ENCODE peak calls at places on chromosomes 3 and 15, in four cellular contexts. Q, K, H and C are unnamed samples.

GRCh38 chr3:78888650-78889049 is 879.1 kb downstream of the ROBO1 start:
- DNase-seq in K (no peak), H (no peak), Q (no peak), C (no peak)

GRCh38 chr3:105842943-105843342 is 25.9 kb downstream of the CBLB start:
- DNase-seq in K (no peak), Q (no peak), H (no peak), C (no peak)

GRCh38 chr3:186523434-186523833 is 20.7 kb downstream of the CRYGS start:
- DNase-seq in H (no peak), Q (no peak), K (no peak), C (no peak)

GRCh38 chr3:129940086-129940485 is 34.4 kb upstream of the TRH start:
- DNase-seq in H (no peak), Q (no peak), K (no peak), C (no peak)

GRCh38 chr15:68183886-68184285 is 21.2 kb downstream of the CALML4 start:
- DNase-seq in H (no peak), Q (no peak), K (no peak), C (no peak)

GRCh38 chr3:59559721-59560514 is 510.1 kb upstream of the CFAP20DC start:
- DNase-seq in K (no peak), H (no peak), Q (no peak), C (no peak)

GRCh38 chr3:108017587-108017986 is 73.2 kb downstream of the CD47 start:
- DNase-seq in H (no peak), Q (no peak), K (no peak), C (no peak)

GRCh38 chr15:99249270-99249817 is at the start of gene TTC23:
- DNase-seq in Q (no peak), H (no peak), K (peak; percentile 31), C (no peak)

GRCh38 chr15:65424683-65425082 is 1.9 kb upstream of the IGDCC4 start:
- DNase-seq in H (no peak), Q (no peak), K (no peak), C (no peak)

GRCh38 chr3:176562381-176562780 is 634.9 kb downstream of the TBL1XR1 start:
- DNase-seq in K (no peak), Q (no peak), H (no peak), C (no peak)

GRCh38 chr15:32844118-32844711 is 126.4 kb downstream of the GREM1 start:
- DNase-seq in H (no peak), K (no peak), Q (no peak), C (no peak)

GRCh38 chr3:135975536-135975935 is 10.0 kb downstream of the PPP2R3A start:
- DNase-seq in H (no peak), Q (no peak), K (no peak), C (no peak)

GRCh38 chr3:120177907-120178306 is 83.7 kb upstream of the GSK3B start:
- DNase-seq in Q (no peak), H (no peak), K (no peak), C (no peak)

GRCh38 chr3:2872884-2873283 is 237.3 kb downstream of the IL5RA start:
- DNase-seq in H (no peak), K (no peak), Q (no peak), C (no peak)

GRCh38 chr3:10419637-10420232 is 85.7 kb downstream of the ATP2B2 start:
- DNase-seq in K (no peak), H (no peak), Q (peak; percentile 53), C (no peak)

GRCh38 chr3:159236306-159236705 is 434.5 kb downstream of the MFSD1 start:
- DNase-seq in H (no peak), K (no peak), Q (no peak), C (no peak)

GRCh38 chr15:38690737-38691332 is 126.2 kb upstream of the RASGRP1 start:
- DNase-seq in H (peak; percentile 36), K (peak; percentile 46), Q (peak; percentile 83), C (peak; percentile 76)

GRCh38 chr15:68415061-68415460 is 16.9 kb downstream of the ITGA11 start:
- DNase-seq in H (no peak), Q (peak; percentile 2), K (no peak), C (no peak)

GRCh38 chr15:62250978-62251377 is 85.9 kb upstream of the C2CD4B start:
- DNase-seq in K (no peak), H (peak; percentile 50), Q (no peak), C (no peak)

GRCh38 chr3:11717768-11718581 is 74.3 kb upstream of the VGLL4 start:
- DNase-seq in K (no peak), Q (no peak), H (no peak), C (no peak)

GRCh38 chr3:137294139-137294538 is 336.4 kb downstream of the IL20RB start:
- DNase-seq in Q (no peak), K (no peak), H (no peak), C (no peak)

GRCh38 chr3:1439395-1439794 is 346.6 kb downstream of the CNTN6 start:
- DNase-seq in K (peak; percentile 4), Q (no peak), H (no peak), C (peak; percentile 34)

GRCh38 chr3:120855665-120856437 is 52.2 kb upstream of the STXBP5L start:
- DNase-seq in H (peak; percentile 28), K (no peak), Q (no peak), C (no peak)

GRCh38 chr3:138874555-138874898 is 39.8 kb upstream of the PIK3CB start:
- DNase-seq in Q (no peak), K (no peak), H (no peak), C (no peak)

GRCh38 chr15:88247914-88248313 is 8.6 kb downstream of the NTRK3 start:
- DNase-seq in Q (no peak), K (no peak), H (peak; percentile 48), C (no peak)

GRCh38 chr3:150428562-150428961 is 20.5 kb downstream of the TSC22D2 start:
- DNase-seq in H (no peak), Q (no peak), K (no peak), C (no peak)

GRCh38 chr3:190807719-190808375 is 54.6 kb downstream of the GMNC start:
- DNase-seq in Q (no peak), H (peak; percentile 93), K (peak; percentile 84), C (no peak)

DNA sequence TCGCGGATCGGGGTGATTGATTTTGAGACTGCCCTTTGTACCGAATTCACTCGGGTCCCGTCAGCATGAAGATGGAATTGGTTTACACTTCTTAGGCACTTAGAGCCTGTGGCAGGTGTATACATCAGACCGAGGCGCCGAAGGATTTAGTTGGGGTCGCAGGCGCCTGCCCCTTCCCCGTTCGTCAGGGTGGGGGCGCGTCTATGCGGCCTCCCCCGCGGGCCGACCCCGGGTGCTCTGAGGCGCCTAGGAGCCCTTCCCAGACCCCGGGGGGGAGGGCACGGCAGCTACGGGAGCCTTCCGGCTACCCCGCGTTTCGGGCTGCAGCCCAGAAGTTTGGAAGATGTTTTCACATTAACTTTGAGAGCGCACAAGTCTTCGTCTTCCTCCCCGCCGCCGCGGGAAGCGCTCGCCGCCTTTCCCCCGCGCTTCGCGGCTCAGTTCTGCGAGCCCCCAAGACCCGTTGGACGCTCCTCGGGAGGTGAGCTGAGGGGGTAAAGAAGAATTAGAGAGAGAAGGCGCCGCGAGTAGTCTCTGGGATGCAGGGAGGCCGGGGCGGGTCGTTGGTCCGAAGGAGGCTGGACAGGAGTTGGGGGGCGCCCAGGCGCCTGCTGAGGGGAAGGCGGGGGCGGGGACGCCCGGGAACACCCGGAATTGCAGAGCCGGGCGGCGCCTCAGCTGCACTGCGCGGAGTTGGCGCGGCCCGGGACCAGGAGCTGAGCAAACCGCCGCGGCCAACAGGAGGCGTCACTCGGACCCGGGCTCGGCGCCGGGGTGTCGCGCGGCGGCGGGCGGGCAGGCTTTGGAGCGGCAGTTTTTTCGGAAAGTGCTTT is 737 bp downstream of the TIPARP start:
- DNase-seq in H (peak; percentile 82), K (peak; percentile 47), Q (peak; percentile 44), C (peak; percentile 72)
- TF ChIP-seq CTCF in H (peak; percentile 12), K (no peak), Q (no peak), C (peak; percentile 73)

DNA sequence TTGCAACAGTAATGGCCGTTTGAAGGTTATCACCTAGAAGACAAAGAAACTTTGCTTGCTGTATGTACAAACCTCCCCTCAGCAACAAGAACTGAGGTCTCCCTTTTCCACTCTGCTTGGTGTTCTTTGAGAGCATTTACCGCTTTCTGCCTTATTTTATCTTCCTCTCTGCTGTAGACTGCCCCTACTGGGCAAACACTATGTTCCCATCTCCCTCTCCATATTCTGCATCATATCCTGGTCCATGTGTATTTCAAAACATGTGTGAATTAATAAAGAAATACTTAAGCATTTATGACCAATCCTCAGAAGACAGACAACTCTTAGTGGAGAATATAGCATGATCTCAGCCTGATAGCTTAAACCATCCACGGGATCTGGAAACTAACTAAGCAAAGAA is 64.4 kb downstream of the ATP13A5 start:
- DNase-seq in K (no peak), Q (no peak), H (no peak), C (no peak)
- TF ChIP-seq CTCF in K (no peak), Q (no peak), H (no peak), C (no peak)

DNA sequence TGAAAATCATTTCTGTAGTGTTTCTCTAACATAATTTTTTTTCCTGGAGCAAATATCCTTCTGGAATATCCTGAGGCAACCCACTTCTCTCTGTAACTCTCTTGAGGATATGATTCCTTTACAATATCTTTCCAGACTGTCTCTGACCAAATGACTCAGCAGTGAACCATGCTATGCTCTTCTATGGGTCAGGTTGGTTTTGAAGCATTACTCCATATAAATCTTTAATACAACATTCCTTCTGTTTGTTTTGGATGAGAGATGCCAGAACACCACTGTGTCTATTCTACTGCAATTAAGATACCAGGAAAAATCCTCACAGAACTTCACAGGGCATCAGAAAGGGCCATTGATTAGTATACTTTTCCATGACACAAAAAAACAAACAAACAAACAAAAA is 626.4 kb upstream of the ZNF385D start:
- DNase-seq in H (no peak), K (no peak), Q (no peak), C (no peak)
- TF ChIP-seq CTCF in H (no peak), K (no peak), Q (no peak), C (no peak)

GRCh38 chr15:34719051-34719882 is 35.5 kb downstream of the GJD2 start:
- DNase-seq in Q (no peak), K (no peak), H (no peak), C (no peak)

GRCh38 chr15:34721157-34721801 is 33.5 kb downstream of the GJD2 start:
- DNase-seq in Q (no peak), K (no peak), H (no peak), C (no peak)

GRCh38 chr15:34719883-34720148 is 35.0 kb downstream of the GJD2 start:
- DNase-seq in H (no peak), K (no peak), Q (no peak), C (no peak)

GRCh38 chr15:34724486-34724885 is 30.3 kb downstream of the GJD2 start:
- DNase-seq in H (no peak), K (no peak), Q (no peak), C (no peak)

DNA sequence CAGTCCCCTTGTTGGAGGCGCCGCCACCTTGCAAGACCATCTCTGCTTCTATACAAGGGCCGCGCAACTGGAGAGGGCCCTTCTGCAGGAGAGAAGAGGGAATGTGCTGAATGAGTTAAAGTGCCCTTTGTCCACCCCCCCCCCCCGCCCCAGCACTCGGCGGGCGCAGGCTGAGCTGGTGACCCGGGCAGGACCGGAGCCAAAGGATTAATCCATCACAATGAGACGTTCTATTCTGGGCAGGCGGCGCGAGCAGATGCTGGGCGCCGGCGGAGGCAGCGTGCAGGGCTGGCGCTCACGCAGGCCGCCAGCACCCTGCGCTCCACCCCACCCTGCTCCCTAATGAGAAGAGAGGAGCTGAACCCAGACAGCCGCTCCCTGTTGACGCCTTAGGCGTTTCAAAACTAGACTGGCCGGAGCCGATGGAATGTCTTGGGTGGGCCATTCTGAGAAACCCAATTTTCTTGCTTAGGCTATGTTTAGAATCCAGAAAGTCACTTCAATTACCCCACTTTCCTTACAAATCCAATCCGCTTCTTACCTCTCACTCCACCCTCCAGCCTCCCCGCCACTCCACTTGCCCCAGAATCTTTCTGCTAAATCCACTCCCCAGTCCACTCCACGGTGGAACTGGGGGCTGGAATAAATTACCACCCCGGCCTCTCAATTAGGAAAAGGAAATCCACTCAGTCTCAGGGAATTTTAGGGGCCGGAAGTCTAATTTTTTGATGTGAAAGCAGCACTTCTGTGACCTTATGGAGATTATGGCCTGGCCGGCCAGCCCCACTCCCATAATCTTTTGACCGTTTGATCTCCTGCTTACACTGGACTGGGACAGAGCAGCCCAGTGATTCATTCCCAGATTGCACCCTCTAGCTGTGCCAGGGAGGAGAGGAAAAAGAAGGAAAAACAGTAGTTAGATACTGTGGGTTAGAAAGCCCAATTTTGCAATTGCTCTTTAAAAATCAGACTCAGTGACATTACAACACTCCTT is 32.7 kb downstream of the GJD2 start:
- DNase-seq in H (peak; percentile 88), Q (no peak), K (no peak), C (peak; percentile 66)
- TF ChIP-seq CTCF in H (no peak), Q (no peak), K (no peak), C (no peak)